ENCODE peak calls at places on chromosome 16, in five cellular contexts. One of them, this sample, is unnamed.

GRCh38 chr16:55044366-55044975 is 113.8 kb downstream of the IRX5 start:
- DNase-seq in Peyer's patch: no peak
- DNase-seq in transverse colon: no peak
- DNase-seq in HCT116: no peak
- DNase-seq in H1: no peak
- DNase-seq in this sample: no peak

GRCh38 chr16:69861276-69862030 is 89.7 kb upstream of the CLEC18A start:
- DNase-seq in Peyer's patch: no peak
- DNase-seq in transverse colon: peak; percentile 60
- DNase-seq in HCT116: no peak
- DNase-seq in H1: no peak
- DNase-seq in this sample: no peak

GRCh38 chr16:50311134-50311528 is 44.8 kb downstream of the ADCY7 start:
- DNase-seq in Peyer's patch: peak; percentile 47
- DNase-seq in transverse colon: no peak
- DNase-seq in HCT116: no peak
- DNase-seq in H1: no peak
- DNase-seq in this sample: peak; percentile 14

GRCh38 chr16:77912617-77913016 is 109.7 kb upstream of the CLEC3A start:
- DNase-seq in Peyer's patch: no peak
- DNase-seq in transverse colon: no peak
- DNase-seq in HCT116: no peak
- DNase-seq in H1: no peak
- DNase-seq in this sample: no peak

GRCh38 chr16:49492090-49492801 is 118.6 kb downstream of the C16orf78 start:
- DNase-seq in Peyer's patch: peak; percentile 60
- DNase-seq in transverse colon: peak; percentile 35
- DNase-seq in HCT116: no peak
- DNase-seq in H1: peak; percentile 92
- DNase-seq in this sample: peak; percentile 87

GRCh38 chr16:75928295-75928694 is 202.0 kb upstream of the CPHXL start:
- DNase-seq in Peyer's patch: no peak
- DNase-seq in transverse colon: no peak
- DNase-seq in HCT116: no peak
- DNase-seq in H1: no peak
- DNase-seq in this sample: no peak

GRCh38 chr16:62573466-62573865 is 537.2 kb upstream of the CDH8 start:
- DNase-seq in Peyer's patch: no peak
- DNase-seq in transverse colon: no peak
- DNase-seq in HCT116: no peak
- DNase-seq in H1: no peak
- DNase-seq in this sample: no peak

GRCh38 chr16:66874079-66874775 is 6.1 kb upstream of the PDP2 start:
- DNase-seq in Peyer's patch: no peak
- DNase-seq in transverse colon: no peak
- DNase-seq in HCT116: no peak
- DNase-seq in H1: no peak
- DNase-seq in this sample: no peak

GRCh38 chr16:73172621-73173312 is 124.8 kb upstream of the ZFHX3 start:
- DNase-seq in Peyer's patch: peak; percentile 61
- DNase-seq in transverse colon: peak; percentile 86
- DNase-seq in HCT116: no peak
- DNase-seq in H1: peak; percentile 55
- DNase-seq in this sample: peak; percentile 62

GRCh38 chr16:67183-67791 is 5.1 kb downstream of the RHBDF1 start:
- DNase-seq in Peyer's patch: no peak
- DNase-seq in transverse colon: no peak
- DNase-seq in HCT116: no peak
- DNase-seq in H1: no peak
- DNase-seq in this sample: no peak

GRCh38 chr16:63998-64913 is 8.2 kb downstream of the RHBDF1 start:
- DNase-seq in Peyer's patch: peak; percentile 34
- DNase-seq in transverse colon: no peak
- DNase-seq in HCT116: no peak
- DNase-seq in H1: no peak
- DNase-seq in this sample: peak; percentile 84

GRCh38 chr16:64914-65255 is 7.5 kb downstream of the RHBDF1 start:
- DNase-seq in Peyer's patch: no peak
- DNase-seq in transverse colon: no peak
- DNase-seq in HCT116: no peak
- DNase-seq in H1: no peak
- DNase-seq in this sample: no peak

GRCh38 chr16:66309-67182 is 5.9 kb downstream of the RHBDF1 start:
- DNase-seq in Peyer's patch: no peak
- DNase-seq in transverse colon: no peak
- DNase-seq in HCT116: no peak
- DNase-seq in H1: no peak
- DNase-seq in this sample: no peak

DNA sequence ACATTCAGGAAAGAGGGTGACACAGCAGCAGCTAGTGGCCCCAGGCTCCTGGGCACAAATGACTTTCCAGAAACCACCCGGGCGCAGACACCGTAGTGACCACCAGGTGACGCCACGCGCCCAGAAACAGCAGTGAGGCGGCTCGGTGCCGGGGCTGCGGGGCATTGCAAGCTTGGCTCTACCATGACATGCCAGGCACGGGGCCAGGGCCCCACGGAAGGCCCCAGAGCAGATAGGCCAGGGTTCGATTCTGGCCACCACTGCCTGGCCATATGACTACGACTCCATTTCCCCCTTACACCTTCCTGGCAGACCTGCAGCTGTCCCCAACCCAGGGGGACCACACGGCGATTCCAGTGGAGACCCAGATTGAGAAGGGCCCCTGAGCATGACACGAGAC is 6.7 kb downstream of the RHBDF1 start:
- DNase-seq in Peyer's patch: peak; percentile 90
- DNase-seq in transverse colon: peak; percentile 86
- DNase-seq in HCT116: peak; percentile 21
- DNase-seq in H1: peak; percentile 98
- DNase-seq in this sample: peak; percentile 97
- TF ChIP-seq POLR2A in Peyer's patch: no peak
- TF ChIP-seq POLR2A in transverse colon: no peak
- TF ChIP-seq POLR2A in HCT116: no peak
- TF ChIP-seq POLR2A in H1: no peak
- TF ChIP-seq POLR2A in this sample: no peak

GRCh38 chr16:87420401-87421368 is 28.5 kb downstream of the MAP1LC3B start:
- DNase-seq in Peyer's patch: no peak
- DNase-seq in transverse colon: no peak
- DNase-seq in HCT116: no peak
- DNase-seq in H1: no peak
- DNase-seq in this sample: no peak
- TF ChIP-seq CTCF in Peyer's patch: peak; percentile 31
- TF ChIP-seq CTCF in transverse colon: no peak
- TF ChIP-seq CTCF in HCT116: peak; percentile 43
- TF ChIP-seq CTCF in H1: peak; percentile 43
- TF ChIP-seq CTCF in this sample: no peak

GRCh38 chr16:86083382-86084002 is 184.5 kb downstream of the IRF8 start:
- DNase-seq in Peyer's patch: peak; percentile 15
- DNase-seq in transverse colon: no peak
- DNase-seq in HCT116: no peak
- DNase-seq in H1: no peak
- DNase-seq in this sample: peak; percentile 54

GRCh38 chr16:86085161-86085611 is 186.2 kb downstream of the IRF8 start:
- DNase-seq in Peyer's patch: peak; percentile 34
- DNase-seq in transverse colon: no peak
- DNase-seq in HCT116: no peak
- DNase-seq in H1: no peak
- DNase-seq in this sample: peak; percentile 56

GRCh38 chr16:86080982-86081381 is 182.0 kb downstream of the IRF8 start:
- DNase-seq in Peyer's patch: no peak
- DNase-seq in transverse colon: no peak
- DNase-seq in HCT116: no peak
- DNase-seq in H1: no peak
- DNase-seq in this sample: no peak

GRCh38 chr16:86080131-86080875 is 181.3 kb downstream of the IRF8 start:
- DNase-seq in Peyer's patch: peak; percentile 21
- DNase-seq in transverse colon: no peak
- DNase-seq in HCT116: no peak
- DNase-seq in H1: no peak
- DNase-seq in this sample: no peak

DNA sequence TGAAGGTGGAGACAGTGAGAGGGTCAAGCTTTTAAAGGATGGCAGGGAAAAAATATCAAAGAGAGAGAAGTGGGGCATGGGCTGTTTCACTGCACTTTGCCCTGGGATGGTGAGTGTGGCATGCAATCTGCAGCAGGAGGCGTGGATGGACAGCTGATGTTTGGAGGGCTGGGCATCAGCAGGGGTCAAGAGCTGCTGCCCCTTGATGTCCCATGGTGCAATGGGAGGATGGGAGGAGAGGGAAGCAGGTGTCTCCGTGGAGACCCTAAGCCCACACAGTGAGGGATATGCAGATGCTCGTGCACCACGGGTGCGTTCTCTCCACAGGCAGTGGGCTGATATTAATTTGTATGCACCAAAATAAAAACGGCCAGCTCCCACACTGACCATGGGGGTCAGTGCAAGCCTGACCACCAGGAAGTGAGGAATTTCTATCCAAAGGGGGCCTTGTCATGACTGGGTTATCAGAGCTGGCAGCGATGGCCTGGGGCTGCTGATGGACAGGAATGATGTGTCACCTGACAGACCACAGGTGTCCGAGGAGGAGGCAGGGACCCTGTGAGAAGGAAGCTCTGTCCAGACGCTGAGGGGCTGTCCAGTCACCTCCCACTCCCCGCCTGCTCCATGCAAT is 183.6 kb downstream of the IRF8 start:
- DNase-seq in Peyer's patch: peak; percentile 15
- DNase-seq in transverse colon: no peak
- DNase-seq in HCT116: no peak
- DNase-seq in H1: no peak
- DNase-seq in this sample: peak; percentile 52
- H3K4me3 ChIP-seq in Peyer's patch: no peak overlapping the region
- H3K4me3 ChIP-seq in transverse colon: no peak overlapping the region
- H3K4me3 ChIP-seq in HCT116: no peak overlapping the region
- H3K4me3 ChIP-seq in H1: no peak overlapping the region
- H3K4me3 ChIP-seq in this sample: no peak overlapping the region

GRCh38 chr16:89738072-89738377 is 16.7 kb downstream of the ZNF276 start:
- DNase-seq in Peyer's patch: no peak
- DNase-seq in transverse colon: no peak
- DNase-seq in HCT116: no peak
- DNase-seq in H1: no peak
- DNase-seq in this sample: no peak
- TF ChIP-seq POLR2A in Peyer's patch: no peak
- TF ChIP-seq POLR2A in transverse colon: no peak
- TF ChIP-seq POLR2A in HCT116: no peak
- TF ChIP-seq POLR2A in H1: no peak
- TF ChIP-seq POLR2A in this sample: no peak

DNA sequence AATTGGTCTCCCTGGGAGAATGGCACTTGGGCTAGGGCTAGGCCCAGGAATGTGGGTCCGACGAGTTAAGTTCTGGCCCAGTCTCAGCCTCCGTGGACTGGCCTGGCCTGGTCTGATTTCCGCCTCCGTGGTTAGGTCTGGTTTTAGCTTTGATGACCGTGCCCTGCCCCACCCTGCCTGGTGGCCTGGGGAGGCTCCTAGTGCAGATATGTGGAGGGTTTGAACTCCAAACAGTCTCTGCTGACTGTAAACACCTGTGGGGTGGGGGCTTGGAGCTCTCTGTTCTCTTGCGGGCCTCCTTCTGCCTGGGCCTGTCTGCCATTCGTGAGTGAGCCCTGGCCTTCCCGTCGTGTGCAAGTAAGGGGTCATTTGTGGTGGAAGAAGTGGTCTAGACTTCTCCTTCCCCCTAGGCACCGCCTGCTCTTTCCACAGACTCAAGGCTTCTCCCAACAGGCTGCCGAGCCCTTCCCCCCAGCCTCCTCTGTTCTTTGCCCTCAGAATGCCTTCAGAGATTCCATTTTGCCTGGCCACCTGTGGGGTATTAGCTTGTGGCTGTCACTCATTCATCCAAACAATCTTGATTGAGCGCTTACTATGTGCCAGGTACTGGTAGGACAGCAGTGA is 1.5 kb downstream of the ATP6V0C start:
- DNase-seq in Peyer's patch: no peak
- DNase-seq in transverse colon: no peak
- DNase-seq in HCT116: no peak
- DNase-seq in H1: no peak
- DNase-seq in this sample: no peak
- TF ChIP-seq CTCF in Peyer's patch: no peak
- TF ChIP-seq CTCF in transverse colon: no peak
- TF ChIP-seq CTCF in HCT116: no peak
- TF ChIP-seq CTCF in H1: no peak
- TF ChIP-seq CTCF in this sample: no peak

GRCh38 chr16:79757163-79757562 is 156.6 kb upstream of the MAF start:
- DNase-seq in Peyer's patch: no peak
- DNase-seq in transverse colon: no peak
- DNase-seq in HCT116: no peak
- DNase-seq in H1: no peak
- DNase-seq in this sample: no peak
- H3K4me3 ChIP-seq in Peyer's patch: no peak overlapping the region
- H3K4me3 ChIP-seq in transverse colon: no peak overlapping the region
- H3K4me3 ChIP-seq in HCT116: no peak overlapping the region
- H3K4me3 ChIP-seq in H1: no peak overlapping the region
- H3K4me3 ChIP-seq in this sample: no peak overlapping the region